ENCODE peak calls at places on chromosome 3, in ten cellular contexts. One of them, this sample, is unnamed.
A peak's percentile ranks its signal among the peaks of the same experiment; 100 is the strongest.

GRCh38 chr3:119352863-119353527 is 58.8 kb downstream of the ARHGAP31 start:
- DNase-seq in CD8-positive, alpha-beta memory T cell: no peak
- DNase-seq in cerebellar cortex: no peak
- DNase-seq in left lobe of liver: no peak
- DNase-seq in NCI-H774: no peak
- DNase-seq in erythroblast: peak; percentile 19
- DNase-seq in NCI-H2171 treated with DMSO at 0.1 percent for 48 hours: no peak
- DNase-seq in AG20443: peak; percentile 30
- DNase-seq in T-helper 17 cell: no peak
- DNase-seq in adrenal gland: no peak
- DNase-seq in this sample: no peak

GRCh38 chr3:56884387-56884786 is 82.6 kb upstream of the ARHGEF3 start:
- DNase-seq in CD8-positive, alpha-beta memory T cell: no peak
- DNase-seq in cerebellar cortex: no peak
- DNase-seq in left lobe of liver: no peak
- DNase-seq in NCI-H774: no peak
- DNase-seq in erythroblast: no peak
- DNase-seq in NCI-H2171 treated with DMSO at 0.1 percent for 48 hours: no peak
- DNase-seq in AG20443: no peak
- DNase-seq in T-helper 17 cell: no peak
- DNase-seq in adrenal gland: peak; percentile 30
- DNase-seq in this sample: no peak

GRCh38 chr3:111519193-111519592 is 22.8 kb upstream of the CD96 start:
- DNase-seq in CD8-positive, alpha-beta memory T cell: no peak
- DNase-seq in cerebellar cortex: no peak
- DNase-seq in left lobe of liver: no peak
- DNase-seq in NCI-H774: no peak
- DNase-seq in erythroblast: no peak
- DNase-seq in NCI-H2171 treated with DMSO at 0.1 percent for 48 hours: peak; percentile 26
- DNase-seq in AG20443: no peak
- DNase-seq in T-helper 17 cell: no peak
- DNase-seq in adrenal gland: no peak
- DNase-seq in this sample: no peak

GRCh38 chr3:177816667-177817208 is 619.5 kb upstream of the TBL1XR1 start:
- DNase-seq in CD8-positive, alpha-beta memory T cell: no peak
- DNase-seq in cerebellar cortex: no peak
- DNase-seq in left lobe of liver: no peak
- DNase-seq in NCI-H774: no peak
- DNase-seq in erythroblast: no peak
- DNase-seq in NCI-H2171 treated with DMSO at 0.1 percent for 48 hours: no peak
- DNase-seq in AG20443: peak; percentile 53
- DNase-seq in T-helper 17 cell: no peak
- DNase-seq in adrenal gland: no peak
- DNase-seq in this sample: no peak

GRCh38 chr3:157282261-157283191 is 122.6 kb upstream of the CCNL1 start:
- DNase-seq in CD8-positive, alpha-beta memory T cell: no peak
- DNase-seq in cerebellar cortex: no peak
- DNase-seq in left lobe of liver: no peak
- DNase-seq in NCI-H774: no peak
- DNase-seq in erythroblast: no peak
- DNase-seq in NCI-H2171 treated with DMSO at 0.1 percent for 48 hours: no peak
- DNase-seq in AG20443: peak; percentile 76
- DNase-seq in T-helper 17 cell: no peak
- DNase-seq in adrenal gland: peak; percentile 41
- DNase-seq in this sample: peak; percentile 38

GRCh38 chr3:482479-482878 is 285.9 kb downstream of the CHL1 start:
- DNase-seq in CD8-positive, alpha-beta memory T cell: no peak
- DNase-seq in cerebellar cortex: no peak
- DNase-seq in left lobe of liver: no peak
- DNase-seq in NCI-H774: no peak
- DNase-seq in erythroblast: no peak
- DNase-seq in NCI-H2171 treated with DMSO at 0.1 percent for 48 hours: no peak
- DNase-seq in AG20443: no peak
- DNase-seq in T-helper 17 cell: no peak
- DNase-seq in adrenal gland: no peak
- DNase-seq in this sample: peak; percentile 21

GRCh38 chr3:127482216-127483004 is 108.1 kb downstream of the TPRA1 start:
- DNase-seq in CD8-positive, alpha-beta memory T cell: no peak
- DNase-seq in cerebellar cortex: peak; percentile 12
- DNase-seq in left lobe of liver: no peak
- DNase-seq in NCI-H774: no peak
- DNase-seq in erythroblast: no peak
- DNase-seq in NCI-H2171 treated with DMSO at 0.1 percent for 48 hours: peak; percentile 62
- DNase-seq in AG20443: peak; percentile 63
- DNase-seq in T-helper 17 cell: no peak
- DNase-seq in adrenal gland: peak; percentile 63
- DNase-seq in this sample: no peak

GRCh38 chr3:42129014-42129953 is 38.1 kb downstream of the TRAK1 start:
- DNase-seq in CD8-positive, alpha-beta memory T cell: no peak
- DNase-seq in cerebellar cortex: peak; percentile 69
- DNase-seq in left lobe of liver: peak; percentile 57
- DNase-seq in NCI-H774: no peak
- DNase-seq in erythroblast: no peak
- DNase-seq in NCI-H2171 treated with DMSO at 0.1 percent for 48 hours: no peak
- DNase-seq in AG20443: no peak
- DNase-seq in T-helper 17 cell: no peak
- DNase-seq in adrenal gland: no peak
- DNase-seq in this sample: no peak

GRCh38 chr3:189588061-189588817 is 43.0 kb upstream of the TP63 start:
- DNase-seq in CD8-positive, alpha-beta memory T cell: no peak
- DNase-seq in cerebellar cortex: no peak
- DNase-seq in left lobe of liver: no peak
- DNase-seq in NCI-H774: no peak
- DNase-seq in erythroblast: no peak
- DNase-seq in NCI-H2171 treated with DMSO at 0.1 percent for 48 hours: no peak
- DNase-seq in AG20443: peak; percentile 62
- DNase-seq in T-helper 17 cell: no peak
- DNase-seq in adrenal gland: no peak
- DNase-seq in this sample: no peak

GRCh38 chr3:165521131-165521871 is 315.9 kb downstream of the BCHE start:
- DNase-seq in CD8-positive, alpha-beta memory T cell: no peak
- DNase-seq in cerebellar cortex: peak; percentile 44
- DNase-seq in left lobe of liver: no peak
- DNase-seq in NCI-H774: no peak
- DNase-seq in erythroblast: no peak
- DNase-seq in NCI-H2171 treated with DMSO at 0.1 percent for 48 hours: no peak
- DNase-seq in AG20443: no peak
- DNase-seq in T-helper 17 cell: no peak
- DNase-seq in adrenal gland: no peak
- DNase-seq in this sample: no peak

GRCh38 chr3:111012388-111013248 is 59.0 kb upstream of the NECTIN3 start:
- DNase-seq in CD8-positive, alpha-beta memory T cell: no peak
- DNase-seq in cerebellar cortex: no peak
- DNase-seq in left lobe of liver: peak; percentile 67
- DNase-seq in NCI-H774: no peak
- DNase-seq in erythroblast: no peak
- DNase-seq in NCI-H2171 treated with DMSO at 0.1 percent for 48 hours: no peak
- DNase-seq in AG20443: no peak
- DNase-seq in T-helper 17 cell: no peak
- DNase-seq in adrenal gland: peak; percentile 25
- DNase-seq in this sample: no peak

GRCh38 chr3:152257246-152258074 is 11.3 kb upstream of the MBNL1 start:
- DNase-seq in CD8-positive, alpha-beta memory T cell: no peak
- DNase-seq in cerebellar cortex: no peak
- DNase-seq in left lobe of liver: no peak
- DNase-seq in NCI-H774: no peak
- DNase-seq in erythroblast: no peak
- DNase-seq in NCI-H2171 treated with DMSO at 0.1 percent for 48 hours: no peak
- DNase-seq in AG20443: peak; percentile 34
- DNase-seq in T-helper 17 cell: no peak
- DNase-seq in adrenal gland: no peak
- DNase-seq in this sample: no peak

GRCh38 chr3:150528359-150528797 is 17.9 kb downstream of the SERP1 start:
- DNase-seq in CD8-positive, alpha-beta memory T cell: no peak
- DNase-seq in cerebellar cortex: no peak
- DNase-seq in left lobe of liver: no peak
- DNase-seq in NCI-H774: no peak
- DNase-seq in erythroblast: peak; percentile 41
- DNase-seq in NCI-H2171 treated with DMSO at 0.1 percent for 48 hours: peak; percentile 38
- DNase-seq in AG20443: peak; percentile 27
- DNase-seq in T-helper 17 cell: no peak
- DNase-seq in adrenal gland: no peak
- DNase-seq in this sample: no peak

GRCh38 chr3:152296382-152296781 is 27.7 kb downstream of the MBNL1 start:
- DNase-seq in CD8-positive, alpha-beta memory T cell: no peak
- DNase-seq in cerebellar cortex: no peak
- DNase-seq in left lobe of liver: no peak
- DNase-seq in NCI-H774: no peak
- DNase-seq in erythroblast: no peak
- DNase-seq in NCI-H2171 treated with DMSO at 0.1 percent for 48 hours: no peak
- DNase-seq in AG20443: no peak
- DNase-seq in T-helper 17 cell: no peak
- DNase-seq in adrenal gland: no peak
- DNase-seq in this sample: no peak

GRCh38 chr3:184466413-184466960 is 86.6 kb downstream of the CHRD start:
- DNase-seq in CD8-positive, alpha-beta memory T cell: no peak
- DNase-seq in cerebellar cortex: no peak
- DNase-seq in left lobe of liver: no peak
- DNase-seq in NCI-H774: no peak
- DNase-seq in erythroblast: peak; percentile 35
- DNase-seq in NCI-H2171 treated with DMSO at 0.1 percent for 48 hours: no peak
- DNase-seq in AG20443: peak; percentile 74
- DNase-seq in T-helper 17 cell: no peak
- DNase-seq in adrenal gland: peak; percentile 82
- DNase-seq in this sample: peak; percentile 47

GRCh38 chr3:114380233-114380645 is 86.4 kb downstream of the TIGIT start:
- DNase-seq in CD8-positive, alpha-beta memory T cell: no peak
- DNase-seq in cerebellar cortex: no peak
- DNase-seq in left lobe of liver: no peak
- DNase-seq in NCI-H774: no peak
- DNase-seq in erythroblast: no peak
- DNase-seq in NCI-H2171 treated with DMSO at 0.1 percent for 48 hours: no peak
- DNase-seq in AG20443: peak; percentile 87
- DNase-seq in T-helper 17 cell: no peak
- DNase-seq in adrenal gland: peak; percentile 58
- DNase-seq in this sample: peak; percentile 79

GRCh38 chr3:61682671-61683408 is 121.5 kb downstream of the PTPRG start:
- DNase-seq in CD8-positive, alpha-beta memory T cell: no peak
- DNase-seq in cerebellar cortex: no peak
- DNase-seq in left lobe of liver: no peak
- DNase-seq in NCI-H774: no peak
- DNase-seq in erythroblast: no peak
- DNase-seq in NCI-H2171 treated with DMSO at 0.1 percent for 48 hours: no peak
- DNase-seq in AG20443: peak; percentile 40
- DNase-seq in T-helper 17 cell: no peak
- DNase-seq in adrenal gland: no peak
- DNase-seq in this sample: no peak

GRCh38 chr3:48397767-48398681 is 26.0 kb downstream of the FBXW12 start:
- DNase-seq in CD8-positive, alpha-beta memory T cell: no peak
- DNase-seq in cerebellar cortex: no peak
- DNase-seq in left lobe of liver: no peak
- DNase-seq in NCI-H774: no peak
- DNase-seq in erythroblast: no peak
- DNase-seq in NCI-H2171 treated with DMSO at 0.1 percent for 48 hours: no peak
- DNase-seq in AG20443: peak; percentile 7
- DNase-seq in T-helper 17 cell: no peak
- DNase-seq in adrenal gland: no peak
- DNase-seq in this sample: no peak

GRCh38 chr3:126545544-126545943 is 13.2 kb downstream of the C3orf22 start:
- DNase-seq in CD8-positive, alpha-beta memory T cell: no peak
- DNase-seq in cerebellar cortex: no peak
- DNase-seq in left lobe of liver: no peak
- DNase-seq in NCI-H774: no peak
- DNase-seq in erythroblast: no peak
- DNase-seq in NCI-H2171 treated with DMSO at 0.1 percent for 48 hours: no peak
- DNase-seq in AG20443: no peak
- DNase-seq in T-helper 17 cell: no peak
- DNase-seq in adrenal gland: no peak
- DNase-seq in this sample: peak; percentile 2

GRCh38 chr3:197953881-197954280 is 3.9 kb downstream of the RPL35A start:
- DNase-seq in CD8-positive, alpha-beta memory T cell: no peak
- DNase-seq in cerebellar cortex: no peak
- DNase-seq in left lobe of liver: no peak
- DNase-seq in NCI-H774: no peak
- DNase-seq in erythroblast: no peak
- DNase-seq in NCI-H2171 treated with DMSO at 0.1 percent for 48 hours: no peak
- DNase-seq in AG20443: no peak
- DNase-seq in T-helper 17 cell: no peak
- DNase-seq in adrenal gland: peak; percentile 85
- DNase-seq in this sample: peak; percentile 57

GRCh38 chr3:12679468-12679867 is 15.6 kb upstream of the RAF1 start:
- DNase-seq in CD8-positive, alpha-beta memory T cell: no peak
- DNase-seq in cerebellar cortex: no peak
- DNase-seq in left lobe of liver: no peak
- DNase-seq in NCI-H774: no peak
- DNase-seq in erythroblast: no peak
- DNase-seq in NCI-H2171 treated with DMSO at 0.1 percent for 48 hours: no peak
- DNase-seq in AG20443: peak; percentile 71
- DNase-seq in T-helper 17 cell: no peak
- DNase-seq in adrenal gland: no peak
- DNase-seq in this sample: peak; percentile 29

GRCh38 chr3:183142199-183142598 is 20.3 kb downstream of the LAMP3 start:
- DNase-seq in CD8-positive, alpha-beta memory T cell: no peak
- DNase-seq in cerebellar cortex: no peak
- DNase-seq in left lobe of liver: no peak
- DNase-seq in NCI-H774: no peak
- DNase-seq in erythroblast: no peak
- DNase-seq in NCI-H2171 treated with DMSO at 0.1 percent for 48 hours: no peak
- DNase-seq in AG20443: no peak
- DNase-seq in T-helper 17 cell: no peak
- DNase-seq in adrenal gland: no peak
- DNase-seq in this sample: no peak

GRCh38 chr3:188299068-188299467 is 145.1 kb downstream of the LPP start:
- DNase-seq in CD8-positive, alpha-beta memory T cell: no peak
- DNase-seq in cerebellar cortex: no peak
- DNase-seq in left lobe of liver: no peak
- DNase-seq in NCI-H774: no peak
- DNase-seq in erythroblast: no peak
- DNase-seq in NCI-H2171 treated with DMSO at 0.1 percent for 48 hours: no peak
- DNase-seq in AG20443: no peak
- DNase-seq in T-helper 17 cell: no peak
- DNase-seq in adrenal gland: no peak
- DNase-seq in this sample: no peak

GRCh38 chr3:129112308-129113052 is 9.1 kb downstream of the RAB43 start:
- DNase-seq in CD8-positive, alpha-beta memory T cell: no peak
- DNase-seq in cerebellar cortex: no peak
- DNase-seq in left lobe of liver: no peak
- DNase-seq in NCI-H774: no peak
- DNase-seq in erythroblast: peak; percentile 51
- DNase-seq in NCI-H2171 treated with DMSO at 0.1 percent for 48 hours: no peak
- DNase-seq in AG20443: peak; percentile 29
- DNase-seq in T-helper 17 cell: no peak
- DNase-seq in adrenal gland: no peak
- DNase-seq in this sample: peak; percentile 5

GRCh38 chr3:190722181-190722905 is 140.2 kb downstream of the GMNC start:
- DNase-seq in CD8-positive, alpha-beta memory T cell: no peak
- DNase-seq in cerebellar cortex: no peak
- DNase-seq in left lobe of liver: no peak
- DNase-seq in NCI-H774: no peak
- DNase-seq in erythroblast: no peak
- DNase-seq in NCI-H2171 treated with DMSO at 0.1 percent for 48 hours: no peak
- DNase-seq in AG20443: no peak
- DNase-seq in T-helper 17 cell: no peak
- DNase-seq in adrenal gland: no peak
- DNase-seq in this sample: no peak

This sample was measured in left cardiac atrium.